ENCODE peak calls at places on chromosomes 4 and X, in eight cellular contexts. One of them, this sample, is unnamed.

GRCh38 chr4:71907782-71908181 is 123.9 kb upstream of the GC start:
- DNase-seq in islet precursor cell: no peak
- DNase-seq in stimulated activated CD4-positive, alpha-beta T cell treated with anti-CD3 and anti-CD28 coated beads, Interleukin-1b, Interleukin-23, amount 100 ng/mL, for 4 hours: no peak
- DNase-seq in GM04503: no peak
- DNase-seq in activated CD4-positive, alpha-beta T cell treated with anti-CD3 and anti-CD28 coated beads for 36 hours: no peak
- DNase-seq in adipocyte: no peak
- DNase-seq in smooth muscle cell of the brain vasculature: no peak
- DNase-seq in stimulated activated CD8-positive, alpha-beta memory T cell treated with anti-CD3 and anti-CD28 coated beads, Interleukin-2, amount 100 ng/mL, for 48 hours: no peak
- DNase-seq in this sample: no peak

GRCh38 chr4:80265571-80266266 is 745 bp upstream of the FGF5 start:
- DNase-seq in islet precursor cell: peak
- DNase-seq in stimulated activated CD4-positive, alpha-beta T cell treated with anti-CD3 and anti-CD28 coated beads, Interleukin-1b, Interleukin-23, amount 100 ng/mL, for 4 hours: no peak
- DNase-seq in GM04503: no peak
- DNase-seq in activated CD4-positive, alpha-beta T cell treated with anti-CD3 and anti-CD28 coated beads for 36 hours: no peak
- DNase-seq in adipocyte: peak
- DNase-seq in smooth muscle cell of the brain vasculature: no peak
- DNase-seq in stimulated activated CD8-positive, alpha-beta memory T cell treated with anti-CD3 and anti-CD28 coated beads, Interleukin-2, amount 100 ng/mL, for 48 hours: no peak
- DNase-seq in this sample: no peak

GRCh38 chr4:3524920-3525319 is 7.3 kb downstream of the LRPAP1 start:
- DNase-seq in islet precursor cell: no peak
- DNase-seq in stimulated activated CD4-positive, alpha-beta T cell treated with anti-CD3 and anti-CD28 coated beads, Interleukin-1b, Interleukin-23, amount 100 ng/mL, for 4 hours: no peak
- DNase-seq in GM04503: no peak
- DNase-seq in activated CD4-positive, alpha-beta T cell treated with anti-CD3 and anti-CD28 coated beads for 36 hours: no peak
- DNase-seq in adipocyte: no peak
- DNase-seq in smooth muscle cell of the brain vasculature: no peak
- DNase-seq in stimulated activated CD8-positive, alpha-beta memory T cell treated with anti-CD3 and anti-CD28 coated beads, Interleukin-2, amount 100 ng/mL, for 48 hours: no peak
- DNase-seq in this sample: no peak

GRCh38 chrX:153771686-153772607 is 7.9 kb downstream of the PLXNB3 start:
- DNase-seq in islet precursor cell: no peak
- DNase-seq in stimulated activated CD4-positive, alpha-beta T cell treated with anti-CD3 and anti-CD28 coated beads, Interleukin-1b, Interleukin-23, amount 100 ng/mL, for 4 hours: no peak
- DNase-seq in GM04503: no peak
- DNase-seq in activated CD4-positive, alpha-beta T cell treated with anti-CD3 and anti-CD28 coated beads for 36 hours: no peak
- DNase-seq in adipocyte: no peak
- DNase-seq in smooth muscle cell of the brain vasculature: no peak
- DNase-seq in stimulated activated CD8-positive, alpha-beta memory T cell treated with anti-CD3 and anti-CD28 coated beads, Interleukin-2, amount 100 ng/mL, for 48 hours: no peak
- DNase-seq in this sample: no peak

GRCh38 chrX:63513825-63514574 is 162.9 kb upstream of the SPIN4 start:
- DNase-seq in islet precursor cell: no peak
- DNase-seq in stimulated activated CD4-positive, alpha-beta T cell treated with anti-CD3 and anti-CD28 coated beads, Interleukin-1b, Interleukin-23, amount 100 ng/mL, for 4 hours: no peak
- DNase-seq in GM04503: peak
- DNase-seq in activated CD4-positive, alpha-beta T cell treated with anti-CD3 and anti-CD28 coated beads for 36 hours: no peak
- DNase-seq in adipocyte: peak
- DNase-seq in smooth muscle cell of the brain vasculature: peak
- DNase-seq in stimulated activated CD8-positive, alpha-beta memory T cell treated with anti-CD3 and anti-CD28 coated beads, Interleukin-2, amount 100 ng/mL, for 48 hours: no peak
- DNase-seq in this sample: no peak

GRCh38 chr4:25799522-25799921 is 63.3 kb downstream of the SEL1L3 start:
- DNase-seq in islet precursor cell: no peak
- DNase-seq in stimulated activated CD4-positive, alpha-beta T cell treated with anti-CD3 and anti-CD28 coated beads, Interleukin-1b, Interleukin-23, amount 100 ng/mL, for 4 hours: no peak
- DNase-seq in GM04503: no peak
- DNase-seq in activated CD4-positive, alpha-beta T cell treated with anti-CD3 and anti-CD28 coated beads for 36 hours: no peak
- DNase-seq in adipocyte: no peak
- DNase-seq in smooth muscle cell of the brain vasculature: no peak
- DNase-seq in stimulated activated CD8-positive, alpha-beta memory T cell treated with anti-CD3 and anti-CD28 coated beads, Interleukin-2, amount 100 ng/mL, for 48 hours: no peak
- DNase-seq in this sample: no peak

GRCh38 chr4:40199179-40199670 is 2.4 kb downstream of the RHOH start:
- DNase-seq in islet precursor cell: no peak
- DNase-seq in stimulated activated CD4-positive, alpha-beta T cell treated with anti-CD3 and anti-CD28 coated beads, Interleukin-1b, Interleukin-23, amount 100 ng/mL, for 4 hours: no peak
- DNase-seq in GM04503: no peak
- DNase-seq in activated CD4-positive, alpha-beta T cell treated with anti-CD3 and anti-CD28 coated beads for 36 hours: peak
- DNase-seq in adipocyte: no peak
- DNase-seq in smooth muscle cell of the brain vasculature: no peak
- DNase-seq in stimulated activated CD8-positive, alpha-beta memory T cell treated with anti-CD3 and anti-CD28 coated beads, Interleukin-2, amount 100 ng/mL, for 48 hours: no peak
- DNase-seq in this sample: peak

GRCh38 chr4:135368826-135369225 is 1167.2 kb upstream of the PABPC4L start:
- DNase-seq in islet precursor cell: no peak
- DNase-seq in stimulated activated CD4-positive, alpha-beta T cell treated with anti-CD3 and anti-CD28 coated beads, Interleukin-1b, Interleukin-23, amount 100 ng/mL, for 4 hours: no peak
- DNase-seq in GM04503: no peak
- DNase-seq in activated CD4-positive, alpha-beta T cell treated with anti-CD3 and anti-CD28 coated beads for 36 hours: no peak
- DNase-seq in adipocyte: no peak
- DNase-seq in smooth muscle cell of the brain vasculature: no peak
- DNase-seq in stimulated activated CD8-positive, alpha-beta memory T cell treated with anti-CD3 and anti-CD28 coated beads, Interleukin-2, amount 100 ng/mL, for 48 hours: no peak
- DNase-seq in this sample: no peak

GRCh38 chrX:54067741-54068140 is 23.5 kb upstream of the PHF8 start:
- DNase-seq in islet precursor cell: no peak
- DNase-seq in stimulated activated CD4-positive, alpha-beta T cell treated with anti-CD3 and anti-CD28 coated beads, Interleukin-1b, Interleukin-23, amount 100 ng/mL, for 4 hours: no peak
- DNase-seq in GM04503: no peak
- DNase-seq in activated CD4-positive, alpha-beta T cell treated with anti-CD3 and anti-CD28 coated beads for 36 hours: no peak
- DNase-seq in adipocyte: no peak
- DNase-seq in smooth muscle cell of the brain vasculature: no peak
- DNase-seq in stimulated activated CD8-positive, alpha-beta memory T cell treated with anti-CD3 and anti-CD28 coated beads, Interleukin-2, amount 100 ng/mL, for 48 hours: no peak
- DNase-seq in this sample: no peak

GRCh38 chrX:72297953-72298730 is 7.6 kb downstream of the CITED1 start:
- DNase-seq in islet precursor cell: no peak
- DNase-seq in stimulated activated CD4-positive, alpha-beta T cell treated with anti-CD3 and anti-CD28 coated beads, Interleukin-1b, Interleukin-23, amount 100 ng/mL, for 4 hours: no peak
- DNase-seq in GM04503: no peak
- DNase-seq in activated CD4-positive, alpha-beta T cell treated with anti-CD3 and anti-CD28 coated beads for 36 hours: peak
- DNase-seq in adipocyte: no peak
- DNase-seq in smooth muscle cell of the brain vasculature: no peak
- DNase-seq in stimulated activated CD8-positive, alpha-beta memory T cell treated with anti-CD3 and anti-CD28 coated beads, Interleukin-2, amount 100 ng/mL, for 48 hours: no peak
- DNase-seq in this sample: peak

GRCh38 chrX:72572248-72573157 is at the start of gene HDAC8:
- DNase-seq in islet precursor cell: peak
- DNase-seq in stimulated activated CD4-positive, alpha-beta T cell treated with anti-CD3 and anti-CD28 coated beads, Interleukin-1b, Interleukin-23, amount 100 ng/mL, for 4 hours: peak
- DNase-seq in GM04503: peak
- DNase-seq in activated CD4-positive, alpha-beta T cell treated with anti-CD3 and anti-CD28 coated beads for 36 hours: peak
- DNase-seq in adipocyte: peak
- DNase-seq in smooth muscle cell of the brain vasculature: peak
- DNase-seq in stimulated activated CD8-positive, alpha-beta memory T cell treated with anti-CD3 and anti-CD28 coated beads, Interleukin-2, amount 100 ng/mL, for 48 hours: peak
- DNase-seq in this sample: peak

GRCh38 chr4:7559741-7560376 is 125.1 kb upstream of the PSAPL1 start:
- DNase-seq in islet precursor cell: no peak
- DNase-seq in stimulated activated CD4-positive, alpha-beta T cell treated with anti-CD3 and anti-CD28 coated beads, Interleukin-1b, Interleukin-23, amount 100 ng/mL, for 4 hours: no peak
- DNase-seq in GM04503: no peak
- DNase-seq in activated CD4-positive, alpha-beta T cell treated with anti-CD3 and anti-CD28 coated beads for 36 hours: no peak
- DNase-seq in adipocyte: no peak
- DNase-seq in smooth muscle cell of the brain vasculature: no peak
- DNase-seq in stimulated activated CD8-positive, alpha-beta memory T cell treated with anti-CD3 and anti-CD28 coated beads, Interleukin-2, amount 100 ng/mL, for 48 hours: no peak
- DNase-seq in this sample: no peak

GRCh38 chr4:151798678-151799416 is 38.0 kb upstream of the GATB start:
- DNase-seq in islet precursor cell: no peak
- DNase-seq in stimulated activated CD4-positive, alpha-beta T cell treated with anti-CD3 and anti-CD28 coated beads, Interleukin-1b, Interleukin-23, amount 100 ng/mL, for 4 hours: no peak
- DNase-seq in GM04503: no peak
- DNase-seq in activated CD4-positive, alpha-beta T cell treated with anti-CD3 and anti-CD28 coated beads for 36 hours: no peak
- DNase-seq in adipocyte: no peak
- DNase-seq in smooth muscle cell of the brain vasculature: no peak
- DNase-seq in stimulated activated CD8-positive, alpha-beta memory T cell treated with anti-CD3 and anti-CD28 coated beads, Interleukin-2, amount 100 ng/mL, for 48 hours: no peak
- DNase-seq in this sample: no peak

GRCh38 chrX:41802958-41803357 is 79.0 kb downstream of the GPR82 start:
- DNase-seq in islet precursor cell: no peak
- DNase-seq in stimulated activated CD4-positive, alpha-beta T cell treated with anti-CD3 and anti-CD28 coated beads, Interleukin-1b, Interleukin-23, amount 100 ng/mL, for 4 hours: no peak
- DNase-seq in GM04503: no peak
- DNase-seq in activated CD4-positive, alpha-beta T cell treated with anti-CD3 and anti-CD28 coated beads for 36 hours: no peak
- DNase-seq in adipocyte: no peak
- DNase-seq in smooth muscle cell of the brain vasculature: no peak
- DNase-seq in stimulated activated CD8-positive, alpha-beta memory T cell treated with anti-CD3 and anti-CD28 coated beads, Interleukin-2, amount 100 ng/mL, for 48 hours: no peak
- DNase-seq in this sample: no peak

GRCh38 chr4:76200771-76201224 is 12.8 kb downstream of the SCARB2 start:
- DNase-seq in islet precursor cell: no peak
- DNase-seq in stimulated activated CD4-positive, alpha-beta T cell treated with anti-CD3 and anti-CD28 coated beads, Interleukin-1b, Interleukin-23, amount 100 ng/mL, for 4 hours: no peak
- DNase-seq in GM04503: no peak
- DNase-seq in activated CD4-positive, alpha-beta T cell treated with anti-CD3 and anti-CD28 coated beads for 36 hours: peak
- DNase-seq in adipocyte: no peak
- DNase-seq in smooth muscle cell of the brain vasculature: no peak
- DNase-seq in stimulated activated CD8-positive, alpha-beta memory T cell treated with anti-CD3 and anti-CD28 coated beads, Interleukin-2, amount 100 ng/mL, for 48 hours: no peak
- DNase-seq in this sample: peak

GRCh38 chr4:56142088-56142487 is 193.3 kb downstream of the CEP135 start:
- DNase-seq in islet precursor cell: no peak
- DNase-seq in stimulated activated CD4-positive, alpha-beta T cell treated with anti-CD3 and anti-CD28 coated beads, Interleukin-1b, Interleukin-23, amount 100 ng/mL, for 4 hours: no peak
- DNase-seq in GM04503: no peak
- DNase-seq in activated CD4-positive, alpha-beta T cell treated with anti-CD3 and anti-CD28 coated beads for 36 hours: no peak
- DNase-seq in adipocyte: no peak
- DNase-seq in smooth muscle cell of the brain vasculature: no peak
- DNase-seq in stimulated activated CD8-positive, alpha-beta memory T cell treated with anti-CD3 and anti-CD28 coated beads, Interleukin-2, amount 100 ng/mL, for 48 hours: no peak
- DNase-seq in this sample: no peak

GRCh38 chrX:78658851-78659744 is at the start of gene RTL3:
- DNase-seq in islet precursor cell: no peak
- DNase-seq in stimulated activated CD4-positive, alpha-beta T cell treated with anti-CD3 and anti-CD28 coated beads, Interleukin-1b, Interleukin-23, amount 100 ng/mL, for 4 hours: no peak
- DNase-seq in GM04503: peak
- DNase-seq in activated CD4-positive, alpha-beta T cell treated with anti-CD3 and anti-CD28 coated beads for 36 hours: no peak
- DNase-seq in adipocyte: peak
- DNase-seq in smooth muscle cell of the brain vasculature: no peak
- DNase-seq in stimulated activated CD8-positive, alpha-beta memory T cell treated with anti-CD3 and anti-CD28 coated beads, Interleukin-2, amount 100 ng/mL, for 48 hours: no peak
- DNase-seq in this sample: no peak

GRCh38 chr4:104524591-104524990 is 29.9 kb upstream of the CXXC4 start:
- DNase-seq in islet precursor cell: no peak
- DNase-seq in stimulated activated CD4-positive, alpha-beta T cell treated with anti-CD3 and anti-CD28 coated beads, Interleukin-1b, Interleukin-23, amount 100 ng/mL, for 4 hours: no peak
- DNase-seq in GM04503: no peak
- DNase-seq in activated CD4-positive, alpha-beta T cell treated with anti-CD3 and anti-CD28 coated beads for 36 hours: no peak
- DNase-seq in adipocyte: no peak
- DNase-seq in smooth muscle cell of the brain vasculature: no peak
- DNase-seq in stimulated activated CD8-positive, alpha-beta memory T cell treated with anti-CD3 and anti-CD28 coated beads, Interleukin-2, amount 100 ng/mL, for 48 hours: no peak
- DNase-seq in this sample: no peak

GRCh38 chr4:21569638-21570037 is 378.9 kb downstream of the KCNIP4 start:
- DNase-seq in islet precursor cell: no peak
- DNase-seq in stimulated activated CD4-positive, alpha-beta T cell treated with anti-CD3 and anti-CD28 coated beads, Interleukin-1b, Interleukin-23, amount 100 ng/mL, for 4 hours: no peak
- DNase-seq in GM04503: no peak
- DNase-seq in activated CD4-positive, alpha-beta T cell treated with anti-CD3 and anti-CD28 coated beads for 36 hours: no peak
- DNase-seq in adipocyte: no peak
- DNase-seq in smooth muscle cell of the brain vasculature: no peak
- DNase-seq in stimulated activated CD8-positive, alpha-beta memory T cell treated with anti-CD3 and anti-CD28 coated beads, Interleukin-2, amount 100 ng/mL, for 48 hours: no peak
- DNase-seq in this sample: no peak

GRCh38 chr4:3369781-3370660 is 71.7 kb upstream of the HGFAC start:
- DNase-seq in islet precursor cell: no peak
- DNase-seq in stimulated activated CD4-positive, alpha-beta T cell treated with anti-CD3 and anti-CD28 coated beads, Interleukin-1b, Interleukin-23, amount 100 ng/mL, for 4 hours: no peak
- DNase-seq in GM04503: peak
- DNase-seq in activated CD4-positive, alpha-beta T cell treated with anti-CD3 and anti-CD28 coated beads for 36 hours: peak
- DNase-seq in adipocyte: peak
- DNase-seq in smooth muscle cell of the brain vasculature: peak
- DNase-seq in stimulated activated CD8-positive, alpha-beta memory T cell treated with anti-CD3 and anti-CD28 coated beads, Interleukin-2, amount 100 ng/mL, for 48 hours: no peak
- DNase-seq in this sample: no peak